ENCODE peak calls at places on chromosomes 13 and 19, in five cellular contexts. S is tibial artery, F is gastrocnemius medialis, A is colonic mucosa, X is neural progenitor cell. L is an unnamed sample.

GRCh38 chr13:95924389-95924994 is 128.7 kb downstream of the UGGT2 start:
- DNase-seq in S (no peak), F (no peak), A (no peak), X (no peak), L (peak; percentile 83)

GRCh38 chr13:79936368-79937136 is 404.4 kb downstream of the SPRY2 start:
- DNase-seq in S (peak; percentile 28), F (no peak), A (no peak), X (no peak), L (peak; percentile 99)

GRCh38 chr13:94620286-94620896 is 18.7 kb downstream of the GPR180 start:
- DNase-seq in S (no peak), F (no peak), A (no peak), X (peak; percentile 70), L (no peak)

GRCh38 chr13:100269837-100270236 is 180.9 kb downstream of the PCCA start:
- DNase-seq in S (peak; percentile 73), F (peak; percentile 8), A (peak; percentile 62), X (no peak), L (no peak)

GRCh38 chr19:47573076-47574026 is at the start of gene ZNF541:
- DNase-seq in S (peak; percentile 50), F (peak; percentile 2), A (peak; percentile 58), X (no peak), L (no peak)

GRCh38 chr13:24148414-24149305 is 11.9 kb upstream of the SPATA13 start:
- DNase-seq in S (no peak), F (no peak), A (no peak), X (no peak), L (peak; percentile 87)

GRCh38 chr13:48975101-48975925 is at the start of gene FNDC3A:
- DNase-seq in S (peak; percentile 42), F (no peak), A (peak; percentile 60), X (peak; percentile 91), L (peak; percentile 34)

GRCh38 chr13:108629988-108630387 is 577 bp downstream of the MYO16 start:
- DNase-seq in S (no peak), F (no peak), A (no peak), X (no peak), L (no peak)

GRCh38 chr19:56253737-56254136 is 18.8 kb upstream of the EDDM13 start:
- DNase-seq in S (no peak), F (no peak), A (no peak), X (peak; percentile 56), L (peak; percentile 48)

GRCh38 chr13:54742984-54743383 is 1714.4 kb downstream of the OLFM4 start:
- DNase-seq in S (no peak), F (no peak), A (no peak), X (no peak), L (no peak)

GRCh38 chr13:33004454-33004853 is 11.8 kb upstream of the KL start:
- DNase-seq in S (peak; percentile 55), F (no peak), A (no peak), X (no peak), L (no peak)

GRCh38 chr19:51354742-51355148 is 11.4 kb downstream of the ETFB start:
- DNase-seq in S (no peak), F (no peak), A (no peak), X (peak; percentile 94), L (no peak)

GRCh38 chr13:40420160-40420740 is 246.2 kb downstream of the FOXO1 start:
- DNase-seq in S (no peak), F (no peak), A (no peak), X (no peak), L (no peak)

GRCh38 chr19:16320987-16321386 is 3.6 kb upstream of the KLF2 start:
- DNase-seq in S (no peak), F (no peak), A (no peak), X (no peak), L (no peak)

GRCh38 chr19:4534836-4535658 is at the start of gene PLIN5:
- DNase-seq in S (peak; percentile 32), F (peak; percentile 90), A (peak; percentile 87), X (peak; percentile 95), L (no peak)
- H3K27ac ChIP-seq in S (no peak within 1 kb of the TSS), F (peak within 1 kb of the TSS; percentile 90), A (no peak within 1 kb of the TSS), X (no peak within 1 kb of the TSS), L (no peak within 1 kb of the TSS)

DNA sequence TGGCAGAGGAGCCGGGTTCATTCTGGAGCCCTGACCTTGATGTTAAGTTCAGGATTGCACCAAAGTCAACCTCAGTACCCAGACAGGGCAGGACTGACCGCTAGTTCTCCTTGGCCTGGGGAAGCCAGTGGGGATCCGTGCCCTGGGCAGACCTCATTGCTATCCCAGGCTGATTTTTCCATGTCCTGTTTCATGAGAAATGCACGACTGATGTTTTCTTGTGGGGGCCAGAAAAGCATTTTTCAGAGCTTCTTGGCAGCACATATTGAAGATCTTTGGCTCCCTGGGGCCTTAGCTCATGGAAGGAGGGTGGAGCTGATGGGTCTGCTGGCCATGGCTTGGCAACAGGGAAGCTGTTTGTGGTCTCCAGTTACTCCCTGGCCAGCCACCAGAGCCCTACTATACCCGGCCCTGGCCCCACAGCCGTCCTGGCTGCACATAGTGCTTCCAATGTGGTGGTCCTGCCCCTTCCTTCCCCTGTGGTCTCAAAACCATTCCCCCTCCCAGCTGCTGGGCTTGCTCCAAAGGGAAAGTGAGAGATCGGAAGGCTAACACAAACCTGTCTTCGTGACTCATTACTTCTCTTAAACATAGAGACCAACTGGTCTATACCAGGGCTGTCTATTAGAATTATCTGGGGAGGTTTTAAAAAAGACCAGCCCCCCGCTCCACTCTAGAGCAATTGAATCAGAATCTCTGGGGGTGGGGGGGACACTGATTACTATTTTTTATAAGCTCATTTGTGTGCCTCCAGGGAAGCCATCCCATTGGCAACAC is 11.3 kb downstream of the IL17D start:
- DNase-seq in S (peak; percentile 78), F (no peak), A (no peak), X (no peak), L (no peak)
- H3K27ac ChIP-seq in S (peak overlapping the region; percentile 68), F (peak overlapping the region; percentile 80), A (no peak overlapping the region), X (no peak overlapping the region), L (no peak overlapping the region)

GRCh38 chr19:5035817-5036732 is 67.2 kb downstream of the KDM4B start:
- DNase-seq in S (no peak), F (no peak), A (no peak), X (no peak), L (no peak)
- H3K27ac ChIP-seq in S (peak overlapping the region; percentile 37), F (peak overlapping the region; percentile 64), A (no peak overlapping the region), X (peak overlapping the region; percentile 25), L (no peak overlapping the region)

GRCh38 chr19:10111405-10111811 is at the start of gene P2RY11:
- DNase-seq in S (no peak), F (no peak), A (no peak), X (no peak), L (no peak)
- H3K27ac ChIP-seq in S (no peak within 1 kb of the TSS), F (no peak within 1 kb of the TSS), A (peak within 1 kb of the TSS; percentile 32), X (no peak within 1 kb of the TSS), L (no peak within 1 kb of the TSS)

GRCh38 chr19:19443902-19444693 is 38.6 kb downstream of the GATAD2A start:
- DNase-seq in S (no peak), F (no peak), A (no peak), X (no peak), L (no peak)
- H3K27ac ChIP-seq in S (peak overlapping the region; percentile 12), F (no peak overlapping the region), A (peak overlapping the region; percentile 42), X (no peak overlapping the region), L (no peak overlapping the region)

GRCh38 chr13:67827992-67828391 is 597.9 kb upstream of the PCDH9 start:
- DNase-seq in S (no peak), F (no peak), A (no peak), X (no peak), L (no peak)

GRCh38 chr13:67829641-67830040 is 599.5 kb upstream of the PCDH9 start:
- DNase-seq in S (no peak), F (no peak), A (no peak), X (peak; percentile 7), L (no peak)

GRCh38 chr13:67833564-67833963 is 603.4 kb upstream of the PCDH9 start:
- DNase-seq in S (no peak), F (no peak), A (no peak), X (no peak), L (no peak)
- H3K27ac ChIP-seq in S (no peak overlapping the region), F (no peak overlapping the region), A (no peak overlapping the region), X (no peak overlapping the region), L (no peak overlapping the region)

GRCh38 chr13:93248627-93249047 is 22.0 kb downstream of the GPC6 start:
- DNase-seq in S (no peak), F (no peak), A (no peak), X (peak; percentile 73), L (no peak)

GRCh38 chr13:93244918-93245280 is 18.3 kb downstream of the GPC6 start:
- DNase-seq in S (no peak), F (no peak), A (no peak), X (no peak), L (no peak)

GRCh38 chr13:93246069-93246468 is 19.5 kb downstream of the GPC6 start:
- DNase-seq in S (no peak), F (no peak), A (no peak), X (no peak), L (no peak)

GRCh38 chr13:93249918-93250306 is 23.3 kb downstream of the GPC6 start:
- DNase-seq in S (no peak), F (no peak), A (no peak), X (no peak), L (no peak)

GRCh38 chr13:93249259-93249917 is 22.8 kb downstream of the GPC6 start:
- DNase-seq in S (no peak), F (no peak), A (no peak), X (no peak), L (peak; percentile 88)
- H3K27ac ChIP-seq in S (peak overlapping the region; percentile 49), F (no peak overlapping the region), A (no peak overlapping the region), X (no peak overlapping the region), L (peak overlapping the region; percentile 47)